ENCODE peak calls at places on chromosomes 7 and 10, in four cellular contexts. M is stimulated activated CD4-positive, alpha-beta T cell treated with anti-CD3 and anti-CD28 coated beads, Interleukin-12 subunit alpha, Interleukin-12 subunit beta, amount 100 ng/mL, for 4 hours; F is HFF-Myc; A is foreskin melanocyte. T is an unnamed sample.
A peak's percentile ranks its signal among the peaks of the same experiment; 100 is the strongest.

GRCh38 chr10:96306516-96306915 is 2.3 kb downstream of the DNTT start:
- DNase-seq in F (no peak), A (peak; percentile 50), M (peak; percentile 5), T (no peak)

GRCh38 chr7:80918406-80918805 is 445 bp downstream of the SEMA3C start:
- DNase-seq in M (no peak), A (peak; percentile 20), F (no peak), T (no peak)

GRCh38 chr10:44847110-44847509 is 64.0 kb upstream of the TMEM72 start:
- DNase-seq in F (no peak), A (no peak), M (no peak), T (no peak)

GRCh38 chr7:36638140-36638539 is 86.2 kb downstream of the AOAH start:
- DNase-seq in F (no peak), A (no peak), M (no peak), T (no peak)

GRCh38 chr7:40972426-40972825 is 730.5 kb downstream of the INHBA start:
- DNase-seq in F (no peak), M (no peak), A (no peak), T (no peak)

GRCh38 chr10:26311383-26311940 is 94.9 kb downstream of the GAD2 start:
- DNase-seq in M (no peak), F (no peak), A (no peak), T (no peak)

GRCh38 chr10:547591-548081 is 141.8 kb downstream of the DIP2C start:
- DNase-seq in M (no peak), A (peak; percentile 89), F (no peak), T (no peak)

GRCh38 chr10:89440262-89440661 is 25.9 kb downstream of the IFIT5 start:
- DNase-seq in F (no peak), M (no peak), A (no peak), T (no peak)

GRCh38 chr10:97564776-97565175 is 7.8 kb upstream of the ANKRD2 start:
- DNase-seq in M (no peak), A (no peak), F (no peak), T (no peak)

GRCh38 chr10:16565604-16566003 is 43.9 kb upstream of the C1QL3 start:
- DNase-seq in A (no peak), F (no peak), M (no peak), T (no peak)

GRCh38 chr7:150780249-150780648 is 19.9 kb downstream of the TMEM176B start:
- DNase-seq in A (no peak), M (no peak), F (no peak), T (no peak)

GRCh38 chr10:7045891-7046599 is 364.8 kb downstream of the SFMBT2 start:
- DNase-seq in A (no peak), F (no peak), M (no peak), T (no peak)

GRCh38 chr10:1050145-1050544 is 1.2 kb upstream of the IDI1 start:
- DNase-seq in M (no peak), F (no peak), A (no peak), T (no peak)

GRCh38 chr10:118330295-118331076 is 11.6 kb downstream of the FAM204A start:
- DNase-seq in F (no peak), A (no peak), M (no peak), T (no peak)

GRCh38 chr10:71603754-71604153 is 115.8 kb downstream of the C10orf105 start:
- DNase-seq in F (no peak), M (no peak), A (no peak), T (no peak)

GRCh38 chr7:23956769-23957556 is 246.9 kb downstream of the STK31 start:
- DNase-seq in A (no peak), M (no peak), F (no peak), T (no peak)

GRCh38 chr7:158861004-158861787 is 4.8 kb downstream of the DYNC2I1 start:
- DNase-seq in A (no peak), F (no peak), M (no peak), T (no peak)

GRCh38 chr10:110356628-110357245 is 52.0 kb upstream of the SMNDC1 start:
- DNase-seq in A (no peak), F (no peak), M (peak; percentile 56), T (no peak)

GRCh38 chr7:97555845-97556431 is 175.9 kb upstream of the TAC1 start:
- DNase-seq in M (no peak), A (no peak), F (no peak), T (no peak)

GRCh38 chr10:1249142-1249541 is 193.0 kb downstream of the WDR37 start:
- DNase-seq in F (no peak), A (no peak), M (no peak), T (no peak)

GRCh38 chr10:118511720-118512119 is 83.7 kb downstream of the PRLHR start:
- DNase-seq in F (no peak), A (no peak), M (no peak), T (no peak)

GRCh38 chr7:66190504-66190857 is 14.7 kb upstream of the TPST1 start:
- DNase-seq in A (no peak), F (no peak), M (no peak), T (no peak)

T was measured in brain pericyte.